ENCODE peak calls at places on chromosomes 2 and 18, in eight cellular contexts. M is NCI-H187 treated with DMSO at 0.1 percent for 48 hours; Y is GM10248; D is H9; Q is HFFc6; R is aorta; G is activated naive CD4-positive, alpha-beta T cell; H is GM23338. I is an unnamed sample.

GRCh38 chr2:208977582-208977981 is 446.3 kb upstream of the MAP2 start:
- DNase-seq in Q (no peak), D (no peak), Y (no peak), R (no peak), M (no peak), H (no peak), G (no peak), I (no peak)

GRCh38 chr2:97868986-97869721 is 126.6 kb downstream of the TMEM131 start:
- DNase-seq in M (no peak), H (peak), D (peak), Y (no peak), Q (peak), G (no peak), R (peak), I (no peak)

GRCh38 chr2:145110668-145111067 is 590.7 kb upstream of the ZEB2 start:
- DNase-seq in R (no peak), D (no peak), Y (no peak), H (no peak), Q (no peak), M (no peak), G (no peak), I (no peak)

GRCh38 chr18:2104620-2105462 is 466.5 kb downstream of the METTL4 start:
- DNase-seq in Q (peak), R (no peak), M (no peak), Y (peak), G (no peak), H (peak), D (peak), I (peak)

GRCh38 chr18:11464129-11464528 is 145.3 kb upstream of the SLC35G4 start:
- DNase-seq in H (no peak), M (no peak), G (no peak), Y (no peak), Q (no peak), R (no peak), D (no peak), I (no peak)

GRCh38 chr2:121121661-121122060 is 163.3 kb downstream of the TFCP2L1 start:
- DNase-seq in Q (no peak), R (peak), H (no peak), M (no peak), G (no peak), D (no peak), Y (no peak), I (no peak)

GRCh38 chr2:98647636-98648035 is 39.2 kb downstream of the UNC50 start:
- DNase-seq in Q (peak), R (no peak), D (no peak), M (no peak), G (no peak), H (no peak), Y (no peak), I (no peak)

GRCh38 chr2:223674998-223675609 is 72.9 kb upstream of the SCG2 start:
- DNase-seq in H (no peak), R (no peak), D (no peak), Q (peak), M (no peak), G (no peak), Y (no peak), I (peak)

I was measured in left kidney.